ENCODE peak calls at places on chromosomes 4 and X, in six cellular contexts. A is SK-N-SH, P is astrocyte, W is mesendoderm, X is PC-3, Y is GM23248. E is an unnamed sample. For H3K79me2, the result is how much of the 10 kb centered on the place peaks cover.

GRCh38 chr4:110512901-110513300 is 36.9 kb downstream of the ENPEP start:
- DNase-seq in A (no peak), P (no peak), W (no peak), X (no peak), Y (no peak), E (no peak)

GRCh38 chr4:40623707-40624106 is 6.0 kb downstream of the RBM47 start:
- DNase-seq in A (no peak), P (no peak), W (no peak), X (no peak), Y (no peak), E (no peak)

GRCh38 chr4:57581200-57581599 is 471.0 kb upstream of the IGFBP7 start:
- DNase-seq in A (no peak), P (no peak), W (no peak), X (no peak), Y (no peak), E (no peak)

GRCh38 chrX:120549483-120550452 is 11.0 kb downstream of the CUL4B start:
- DNase-seq in A (no peak), P (peak), W (peak), X (peak), Y (peak), E (peak)

GRCh38 chrX:1778817-1779216 is 164.0 kb downstream of the ASMT start:
- DNase-seq in A (no peak), P (no peak), W (no peak), X (peak), Y (no peak), E (peak)

GRCh38 chr4:107473126-107473525 is 246.9 kb downstream of the PAPSS1 start:
- DNase-seq in A (peak), P (no peak), W (no peak), X (no peak), Y (no peak), E (no peak)

GRCh38 chrX:101079736-101080135 is 1.1 kb downstream of the TMEM35A start:
- DNase-seq in A (no peak), P (no peak), W (no peak), X (no peak), Y (no peak), E (no peak)

GRCh38 chrX:109632906-109633504 is 8.0 kb upstream of the KCNE5 start:
- DNase-seq in A (peak), P (no peak), W (peak), X (peak), Y (peak), E (no peak)

GRCh38 chrX:6384391-6384790 is 150.5 kb downstream of the VCX3A start:
- DNase-seq in A (no peak), P (no peak), W (peak), X (no peak), Y (no peak), E (no peak)

GRCh38 chr4:53706422-53707032 is 115.2 kb upstream of the LNX1 start:
- DNase-seq in A (peak), P (peak), W (peak), X (peak), Y (peak), E (peak)

GRCh38 chr4:73998040-73999011 is at the start of gene CXCL5:
- DNase-seq in A (no peak), P (peak), W (peak), X (peak), Y (peak), E (peak)

GRCh38 chrX:63784902-63785692 is at the start of gene ARHGEF9:
- DNase-seq in A (peak), P (no peak), W (peak), X (no peak), Y (peak), E (peak)

GRCh38 chr4:1231637-1232360 is 17.1 kb downstream of the CTBP1 start:
- DNase-seq in A (no peak), P (no peak), W (no peak), X (no peak), Y (peak), E (peak)

GRCh38 chr4:154660052-154660451 is 47.6 kb upstream of the FGG start:
- DNase-seq in A (no peak), P (peak), W (no peak), X (no peak), Y (no peak), E (no peak)

GRCh38 chrX:43108828-43109227 is 330.9 kb upstream of the PPP1R2C start:
- DNase-seq in A (no peak), P (no peak), W (peak), X (no peak), Y (no peak), E (no peak)

GRCh38 chr4:26459756-26460530 is 30.3 kb downstream of the CCKAR start:
- DNase-seq in A (no peak), P (peak), W (no peak), X (no peak), Y (peak), E (peak)

GRCh38 chr4:14582658-14583057 is 419.6 kb upstream of the CPEB2 start:
- DNase-seq in A (no peak), P (no peak), W (no peak), X (no peak), Y (no peak), E (no peak)

GRCh38 chr4:142473960-142474338 is 372.2 kb downstream of the INPP4B start:
- DNase-seq in A (no peak), P (no peak), W (no peak), X (no peak), Y (no peak), E (no peak)

GRCh38 chr4:48109413-48110263 is 24.4 kb downstream of the TXK start:
- DNase-seq in A (peak), P (peak), W (peak), X (peak), Y (peak), E (peak)

GRCh38 chr4:40466789-40467188 is 131.7 kb downstream of the CHRNA9 start:
- DNase-seq in A (no peak), P (no peak), W (no peak), X (no peak), Y (no peak), E (no peak)

GRCh38 chrX:106730385-106730784 is 3.9 kb downstream of the RNF128 start:
- DNase-seq in A (no peak), P (no peak), W (no peak), X (no peak), Y (no peak), E (no peak)

GRCh38 chr4:6169239-6169638 is 31.1 kb downstream of the JAKMIP1 start:
- DNase-seq in A (no peak), P (no peak), W (peak), X (no peak), Y (no peak), E (no peak)

GRCh38 chrX:114500622-114501021 is 83.3 kb upstream of the HTR2C start:
- DNase-seq in A (peak), P (no peak), W (no peak), X (peak), Y (no peak), E (no peak)

GRCh38 chr4:125741825-125742452 is 427.2 kb downstream of the FAT4 start:
- DNase-seq in A (peak), P (peak), W (no peak), X (peak), Y (peak), E (peak)

GRCh38 chr4:174457468-174457867 is 64.8 kb downstream of the HPGD start:
- DNase-seq in A (no peak), P (no peak), W (no peak), X (no peak), Y (no peak), E (no peak)

GRCh38 chrX:356385-357034 is 30.2 kb downstream of the PPP2R3B start:
- DNase-seq in A (no peak), P (peak), W (no peak), X (peak), Y (peak), E (peak)

GRCh38 chrX:357035-357692 is 29.5 kb downstream of the PPP2R3B start:
- DNase-seq in A (no peak), P (no peak), W (no peak), X (no peak), Y (no peak), E (no peak)

GRCh38 chrX:355329-356050 is 31.2 kb downstream of the PPP2R3B start:
- DNase-seq in A (no peak), P (no peak), W (no peak), X (no peak), Y (no peak), E (no peak)

GRCh38 chrX:358651-359143 is 28.0 kb downstream of the PPP2R3B start:
- DNase-seq in A (no peak), P (no peak), W (no peak), X (no peak), Y (no peak), E (no peak)

GRCh38 chrX:357693-358471 is 28.8 kb downstream of the PPP2R3B start:
- DNase-seq in A (no peak), P (peak), W (peak), X (peak), Y (peak), E (peak)
- H3K4me2 ChIP-seq in A (no peak), P (peak), W (no peak), X (no peak), Y (no peak), E (no peak)

GRCh38 chrX:24702362-24703184 is 8.9 kb downstream of the POLA1 start:
- DNase-seq in A (no peak), P (no peak), W (no peak), X (no peak), Y (no peak), E (no peak)
- H3K79me2 ChIP-seq in A (under half), P (under half), W (under half), X (under half), Y (under half), E (under half)

DNA sequence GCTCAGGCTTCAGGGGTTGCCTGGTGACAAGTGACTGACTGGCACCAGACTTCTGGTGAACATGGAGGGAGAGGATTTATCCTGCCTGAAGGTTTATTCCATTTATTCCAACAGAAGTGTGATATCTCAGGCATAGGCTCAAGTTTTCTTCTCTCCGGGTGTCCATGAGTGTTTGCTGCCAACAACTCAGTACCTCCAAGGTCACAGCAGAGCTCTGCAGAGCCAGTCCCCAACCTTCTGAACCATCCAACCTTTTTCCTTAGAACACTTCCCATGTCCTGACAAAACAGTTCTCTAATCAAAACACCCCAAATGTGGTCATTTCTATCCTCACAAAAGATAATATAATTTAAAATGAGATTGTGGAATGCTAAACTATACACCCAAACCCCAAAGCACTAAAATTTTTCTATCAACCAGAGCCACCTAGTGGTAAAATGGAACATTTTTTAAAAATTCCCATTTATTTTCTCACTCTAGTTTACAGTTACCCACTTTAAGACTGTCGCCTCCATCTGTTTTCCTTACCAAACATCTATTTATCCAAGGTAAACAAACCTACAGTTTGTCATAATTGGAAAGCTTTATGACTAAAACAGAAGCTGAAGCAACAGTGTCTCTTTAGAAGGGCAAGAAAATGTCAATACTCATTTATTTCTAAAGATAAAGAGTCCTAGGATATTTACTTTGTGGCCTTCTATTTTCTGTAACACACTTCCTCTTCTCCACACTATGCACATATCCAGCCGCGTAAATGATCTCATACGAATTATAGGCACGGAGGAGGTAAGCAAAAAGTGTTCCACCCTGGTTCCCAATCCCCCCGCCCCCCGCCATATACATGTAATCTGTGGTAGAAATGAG is 39.5 kb downstream of the TMEM154 start:
- DNase-seq in A (peak), P (no peak), W (no peak), X (peak), Y (peak), E (peak)
- H3K4me2 ChIP-seq in A (no peak), P (no peak), W (no peak), X (peak), Y (no peak), E (no peak)

GRCh38 chr4:152704788-152705187 is 25.0 kb upstream of the TMEM154 start:
- DNase-seq in A (no peak), P (no peak), W (no peak), X (no peak), Y (no peak), E (no peak)
- H3K79me2 ChIP-seq in A (under half), P (under half), W (under half), X (under half), Y (under half), E (under half)

GRCh38 chr4:3873446-3874415 is 107.5 kb downstream of the ADRA2C start:
- DNase-seq in A (peak), P (no peak), W (peak), X (no peak), Y (no peak), E (peak)

GRCh38 chr4:3870567-3870962 is 104.4 kb downstream of the ADRA2C start:
- DNase-seq in A (no peak), P (no peak), W (no peak), X (no peak), Y (no peak), E (peak)

GRCh38 chr4:3871181-3871852 is 105.1 kb downstream of the ADRA2C start:
- DNase-seq in A (peak), P (no peak), W (peak), X (no peak), Y (peak), E (peak)

GRCh38 chr4:3872834-3873313 is 106.7 kb downstream of the ADRA2C start:
- DNase-seq in A (no peak), P (no peak), W (peak), X (no peak), Y (no peak), E (peak)

GRCh38 chr4:3871881-3872833 is 106.0 kb downstream of the ADRA2C start:
- DNase-seq in A (no peak), P (no peak), W (peak), X (no peak), Y (no peak), E (peak)
- H3K4me2 ChIP-seq in A (no peak), P (no peak), W (peak), X (no peak), Y (no peak), E (no peak)